ENCODE peak calls at places on chromosomes 11 and 22, in nine cellular contexts. G is endothelial cell of umbilical vein, U is spleen, R is lower lobe of right lung, I is breast epithelium, H is hepatocyte, O is heart right ventricle, P is GM23338, E is mammary epithelial cell. Y is an unnamed sample.

GRCh38 chr22:46057206-46057605 is 80.2 kb upstream of the WNT7B start:
- DNase-seq in E (peak; percentile 54), I (peak; percentile 48), G (no peak), P (no peak), O (no peak), H (no peak), R (peak; percentile 39), U (peak; percentile 47), Y (no peak)

GRCh38 chr22:33438273-33438672 is 380.1 kb upstream of the SYN3 start:
- DNase-seq in R (no peak), I (no peak), G (no peak), H (peak; percentile 32), P (no peak), O (no peak), E (peak; percentile 99), U (no peak), Y (peak; percentile 93)

GRCh38 chr11:64043545-64043944 is 7.8 kb downstream of the FLRT1 start:
- DNase-seq in E (no peak), P (no peak), R (no peak), I (no peak), H (no peak), G (no peak), O (no peak), U (no peak), Y (no peak)

GRCh38 chr11:115672999-115673411 is 168.8 kb upstream of the CADM1 start:
- DNase-seq in E (no peak), G (no peak), P (no peak), I (no peak), U (no peak), O (peak; percentile 38), H (peak; percentile 25), R (no peak), Y (no peak)

GRCh38 chr11:55714982-55715888 is 53.2 kb downstream of the OR4C6 start:
- DNase-seq in R (no peak), O (no peak), P (peak; percentile 57), U (no peak), H (no peak), E (no peak), I (no peak), G (no peak), Y (no peak)

GRCh38 chr11:118705111-118705741 is 25.8 kb upstream of the TREH start:
- DNase-seq in U (no peak), O (no peak), H (no peak), E (no peak), I (no peak), P (no peak), G (no peak), R (peak; percentile 63), Y (no peak)

GRCh38 chr11:886568-886967 is 24.0 kb downstream of the CHID1 start:
- DNase-seq in R (no peak), I (no peak), G (no peak), H (no peak), O (no peak), U (no peak), E (no peak), P (no peak), Y (no peak)

GRCh38 chr11:80967649-80968048 is 1526.8 kb upstream of the TENM4 start:
- DNase-seq in O (no peak), I (no peak), P (no peak), R (no peak), U (no peak), H (no peak), E (no peak), G (no peak), Y (no peak)

GRCh38 chr11:79413258-79413657 is 27.6 kb downstream of the TENM4 start:
- DNase-seq in O (peak; percentile 88), U (no peak), E (peak; percentile 67), I (no peak), H (peak; percentile 80), P (peak; percentile 61), G (no peak), R (no peak), Y (peak; percentile 87)

GRCh38 chr11:80855975-80856524 is 1415.2 kb upstream of the TENM4 start:
- DNase-seq in P (no peak), I (no peak), H (no peak), E (peak; percentile 69), U (no peak), R (no peak), G (peak; percentile 67), O (no peak), Y (peak; percentile 38)

GRCh38 chr11:66324626-66325025 is 7.8 kb upstream of the CD248 start:
- DNase-seq in H (no peak), G (no peak), I (no peak), P (no peak), E (no peak), U (no peak), O (no peak), R (no peak), Y (no peak)

GRCh38 chr11:79174045-79175008 is 266.5 kb downstream of the TENM4 start:
- DNase-seq in O (no peak), I (no peak), P (peak; percentile 45), H (no peak), G (no peak), U (no peak), E (no peak), R (no peak), Y (no peak)

GRCh38 chr11:73225001-73225686 is 7.1 kb downstream of the P2RY2 start:
- DNase-seq in I (no peak), G (no peak), R (peak; percentile 54), E (no peak), H (no peak), U (peak; percentile 12), O (no peak), P (peak; percentile 51), Y (no peak)

GRCh38 chr11:120248551-120249278 is 8.8 kb downstream of the POU2F3 start:
- DNase-seq in H (no peak), R (no peak), P (no peak), E (peak; percentile 73), G (no peak), I (no peak), O (no peak), U (peak; percentile 33), Y (no peak)

GRCh38 chr22:23072911-23073491 is 2.7 kb downstream of the GNAZ start:
- DNase-seq in G (no peak), O (no peak), I (no peak), P (peak; percentile 64), E (peak; percentile 20), H (no peak), R (peak; percentile 13), U (peak; percentile 47), Y (no peak)

GRCh38 chr22:33706100-33706499 is 214.2 kb downstream of the LARGE1 start:
- DNase-seq in P (peak; percentile 55), G (no peak), R (no peak), H (no peak), I (no peak), U (no peak), O (peak; percentile 29), E (no peak), Y (no peak)

GRCh38 chr22:29661355-29661754 is 57.9 kb downstream of the NF2 start:
- DNase-seq in O (no peak), H (no peak), I (no peak), P (no peak), R (no peak), E (peak; percentile 77), G (peak; percentile 76), U (no peak), Y (no peak)
- H3K4me3 ChIP-seq in O (no peak overlapping the region), H (no peak overlapping the region), I (no peak overlapping the region), P (no peak overlapping the region), R (no peak overlapping the region), E (no peak overlapping the region), G (no peak overlapping the region), U (no peak overlapping the region), Y (no peak overlapping the region)

GRCh38 chr22:24926428-24926725 is 20.1 kb downstream of the LHFPL7 start:
- DNase-seq in P (no peak), H (no peak), G (peak; percentile 78), E (no peak), R (no peak), O (no peak), I (no peak), U (no peak), Y (no peak)
- H3K27ac ChIP-seq in P (no peak overlapping the region), H (no peak overlapping the region), G (peak overlapping the region; percentile 38), E (no peak overlapping the region), R (no peak overlapping the region), O (no peak overlapping the region), I (no peak overlapping the region), U (no peak overlapping the region), Y (peak overlapping the region; percentile 4)

GRCh38 chr11:109423114-109423859 is 1.3 kb downstream of the C11orf87 start:
- DNase-seq in U (no peak), I (no peak), O (no peak), P (peak; percentile 52), H (peak; percentile 13), G (peak; percentile 1), E (peak; percentile 20), R (no peak), Y (peak; percentile 7)

GRCh38 chr11:109424893-109425292 is 2.9 kb downstream of the C11orf87 start:
- DNase-seq in G (no peak), R (peak; percentile 47), H (peak; percentile 47), O (no peak), U (no peak), E (peak; percentile 25), P (peak; percentile 91), I (no peak), Y (no peak)

GRCh38 chr11:109423860-109424190 is 1.8 kb downstream of the C11orf87 start:
- DNase-seq in G (no peak), H (no peak), O (no peak), U (no peak), P (peak; percentile 9), I (no peak), R (no peak), E (no peak), Y (no peak)

GRCh38 chr11:109426442-109426841 is 4.5 kb downstream of the C11orf87 start:
- DNase-seq in P (peak; percentile 28), U (no peak), E (peak; percentile 41), O (no peak), G (no peak), I (no peak), R (no peak), H (no peak), Y (no peak)

GRCh38 chr11:109425554-109425953 is 3.6 kb downstream of the C11orf87 start:
- DNase-seq in G (no peak), E (no peak), O (no peak), H (no peak), R (no peak), U (no peak), P (no peak), I (no peak), Y (no peak)
- TF ChIP-seq CTCF in G (no peak), E (no peak), O (no peak), H (no peak), R (no peak), U (no peak), P (no peak), I (no peak), Y (peak; percentile 30)

GRCh38 chr11:46874586-46874985 is 28.5 kb upstream of the CKAP5 start:
- DNase-seq in I (no peak), P (no peak), O (no peak), H (no peak), E (no peak), G (no peak), R (no peak), U (no peak), Y (no peak)

GRCh38 chr11:46865340-46865739 is 19.3 kb upstream of the CKAP5 start:
- DNase-seq in U (no peak), O (no peak), H (no peak), I (no peak), E (no peak), R (no peak), P (no peak), G (peak; percentile 12), Y (peak; percentile 66)

DNA sequence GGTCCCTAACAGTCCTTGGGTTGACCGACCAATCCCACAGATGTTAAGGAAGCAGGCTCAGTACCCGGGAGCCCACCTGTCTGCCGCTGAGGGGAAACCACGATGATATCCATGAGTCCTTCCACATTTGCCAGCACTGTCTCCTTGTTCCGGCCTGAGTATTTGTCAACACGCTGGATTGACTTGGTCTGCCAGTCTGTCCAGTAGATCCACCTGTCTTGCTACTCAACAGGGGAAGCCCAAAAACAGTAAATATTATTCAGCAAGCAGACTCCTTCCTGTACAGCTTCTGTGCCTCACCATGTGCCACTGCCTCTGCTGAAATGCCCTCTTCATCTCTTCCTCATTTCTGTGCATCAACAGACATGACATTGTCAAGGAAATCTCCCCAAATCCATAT is 22.8 kb upstream of the CKAP5 start:
- DNase-seq in O (no peak), H (no peak), P (no peak), I (no peak), E (no peak), U (no peak), G (no peak), R (no peak), Y (no peak)
- H3K4me3 ChIP-seq in O (no peak overlapping the region), H (no peak overlapping the region), P (no peak overlapping the region), I (no peak overlapping the region), E (no peak overlapping the region), U (no peak overlapping the region), G (no peak overlapping the region), R (no peak overlapping the region), Y (no peak overlapping the region)